ENCODE peak calls at places on chromosomes 13 and 19, in five cellular contexts. One of them, this sample, is unnamed.

GRCh38 chr13:83876546-83876945 is 5.7 kb downstream of the SLITRK1 start:
- DNase-seq in AG09319: no peak
- DNase-seq in osteocyte: no peak
- DNase-seq in epithelial cell of esophagus: no peak
- DNase-seq in AG09309: no peak
- DNase-seq in this sample: no peak

GRCh38 chr19:49210108-49210900 is 52.7 kb downstream of the TRPM4 start:
- DNase-seq in AG09319: no peak
- DNase-seq in osteocyte: no peak
- DNase-seq in epithelial cell of esophagus: peak; percentile 41
- DNase-seq in AG09309: no peak
- DNase-seq in this sample: peak; percentile 35

GRCh38 chr19:53333071-53333465 is 481 bp upstream of the ZNF845 start:
- DNase-seq in AG09319: no peak
- DNase-seq in osteocyte: peak; percentile 84
- DNase-seq in epithelial cell of esophagus: no peak
- DNase-seq in AG09309: no peak
- DNase-seq in this sample: peak; percentile 62

GRCh38 chr13:95457294-95457693 is 95.2 kb upstream of the CLDN10 start:
- DNase-seq in AG09319: no peak
- DNase-seq in osteocyte: no peak
- DNase-seq in epithelial cell of esophagus: no peak
- DNase-seq in AG09309: no peak
- DNase-seq in this sample: no peak

GRCh38 chr19:56270676-56271075 is 1.9 kb upstream of the EDDM13 start:
- DNase-seq in AG09319: no peak
- DNase-seq in osteocyte: no peak
- DNase-seq in epithelial cell of esophagus: peak; percentile 4
- DNase-seq in AG09309: no peak
- DNase-seq in this sample: no peak

GRCh38 chr13:57996717-57997116 is 365.2 kb downstream of the PCDH17 start:
- DNase-seq in AG09319: no peak
- DNase-seq in osteocyte: no peak
- DNase-seq in epithelial cell of esophagus: peak; percentile 30
- DNase-seq in AG09309: no peak
- DNase-seq in this sample: no peak

GRCh38 chr19:40232949-40233810 is 6.7 kb upstream of the CCNP start:
- DNase-seq in AG09319: no peak
- DNase-seq in osteocyte: no peak
- DNase-seq in epithelial cell of esophagus: no peak
- DNase-seq in AG09309: no peak
- DNase-seq in this sample: no peak

GRCh38 chr19:4114181-4114580 is 9.7 kb downstream of the MAP2K2 start:
- DNase-seq in AG09319: no peak
- DNase-seq in osteocyte: no peak
- DNase-seq in epithelial cell of esophagus: no peak
- DNase-seq in AG09309: no peak
- DNase-seq in this sample: no peak

GRCh38 chr19:38975214-38975860 is at the start of gene FBXO17:
- DNase-seq in AG09319: no peak
- DNase-seq in osteocyte: peak; percentile 86
- DNase-seq in epithelial cell of esophagus: peak; percentile 49
- DNase-seq in AG09309: no peak
- DNase-seq in this sample: peak; percentile 47

GRCh38 chr13:77372275-77372674 is 45.4 kb upstream of the MYCBP2 start:
- DNase-seq in AG09319: no peak
- DNase-seq in osteocyte: no peak
- DNase-seq in epithelial cell of esophagus: no peak
- DNase-seq in AG09309: no peak
- DNase-seq in this sample: no peak

GRCh38 chr13:56986121-56986520 is 154.6 kb upstream of the PRR20A start:
- DNase-seq in AG09319: no peak
- DNase-seq in osteocyte: no peak
- DNase-seq in epithelial cell of esophagus: no peak
- DNase-seq in AG09309: no peak
- DNase-seq in this sample: no peak

GRCh38 chr19:33813391-33814101 is 16.9 kb downstream of the KCTD15 start:
- DNase-seq in AG09319: no peak
- DNase-seq in osteocyte: no peak
- DNase-seq in epithelial cell of esophagus: no peak
- DNase-seq in AG09309: no peak
- DNase-seq in this sample: no peak

GRCh38 chr13:77565635-77566034 is 30.1 kb downstream of the SCEL start:
- DNase-seq in AG09319: no peak
- DNase-seq in osteocyte: no peak
- DNase-seq in epithelial cell of esophagus: peak; percentile 61
- DNase-seq in AG09309: no peak
- DNase-seq in this sample: peak; percentile 12

GRCh38 chr19:40305403-40305802 is 20.3 kb upstream of the AKT2 start:
- DNase-seq in AG09319: peak; percentile 69
- DNase-seq in osteocyte: peak; percentile 91
- DNase-seq in epithelial cell of esophagus: peak; percentile 91
- DNase-seq in AG09309: peak; percentile 72
- DNase-seq in this sample: peak; percentile 80

DNA sequence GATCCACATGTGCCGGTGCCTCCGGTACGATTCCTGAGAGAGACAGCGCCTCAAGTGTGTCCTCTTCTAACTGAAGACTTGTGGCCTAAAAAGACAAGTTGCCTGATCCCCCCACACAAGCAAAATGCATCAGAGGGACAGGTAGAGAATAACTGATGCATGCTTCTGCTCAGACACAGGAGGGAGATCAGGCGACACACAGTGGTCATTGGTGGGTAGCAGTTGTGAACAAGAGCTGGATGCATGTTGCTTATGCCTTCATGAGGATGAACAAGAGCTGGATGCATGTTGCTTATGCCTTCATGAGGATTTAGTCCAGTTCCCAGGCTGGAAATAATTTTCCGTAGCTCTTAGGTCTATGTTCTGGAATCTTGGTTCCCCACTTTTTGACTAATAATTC is 505.6 kb downstream of the MYO16 start:
- DNase-seq in AG09319: no peak
- DNase-seq in osteocyte: no peak
- DNase-seq in epithelial cell of esophagus: no peak
- DNase-seq in AG09309: no peak
- DNase-seq in this sample: no peak
- TF ChIP-seq CTCF in AG09319: no peak
- TF ChIP-seq CTCF in osteocyte: peak; percentile 23
- TF ChIP-seq CTCF in epithelial cell of esophagus: peak; percentile 13
- TF ChIP-seq CTCF in AG09309: peak; percentile 21
- TF ChIP-seq CTCF in this sample: no peak

DNA sequence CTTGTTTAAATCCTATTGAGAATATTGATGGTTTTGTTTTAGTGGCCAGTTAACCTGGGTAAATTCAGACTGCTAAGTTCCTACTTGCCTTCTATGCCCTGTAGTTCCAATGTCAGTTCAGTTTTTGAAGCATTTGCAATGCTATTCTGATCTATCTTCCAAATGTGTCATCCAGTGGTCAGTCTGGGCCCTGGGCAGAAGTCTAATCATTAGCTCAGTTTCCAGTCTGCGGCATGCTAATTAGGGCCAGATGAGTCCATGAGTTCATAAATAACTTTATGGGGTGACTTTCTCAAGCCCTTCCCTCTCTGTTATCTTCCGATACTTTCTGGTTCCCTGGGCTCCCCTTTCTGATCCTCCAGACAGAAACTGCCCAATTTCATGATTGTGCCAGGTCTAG is 32.7 kb downstream of the FAM187B start:
- DNase-seq in AG09319: no peak
- DNase-seq in osteocyte: peak; percentile 10
- DNase-seq in epithelial cell of esophagus: no peak
- DNase-seq in AG09309: peak; percentile 34
- DNase-seq in this sample: no peak
- TF ChIP-seq CTCF in AG09319: no peak
- TF ChIP-seq CTCF in osteocyte: no peak
- TF ChIP-seq CTCF in epithelial cell of esophagus: no peak
- TF ChIP-seq CTCF in AG09309: no peak
- TF ChIP-seq CTCF in this sample: no peak

GRCh38 chr13:30307194-30307965 is at the start of gene KATNAL1:
- DNase-seq in AG09319: peak; percentile 25
- DNase-seq in osteocyte: peak; percentile 89
- DNase-seq in epithelial cell of esophagus: peak; percentile 45
- DNase-seq in AG09309: no peak
- DNase-seq in this sample: peak; percentile 62
- TF ChIP-seq CTCF in AG09319: no peak
- TF ChIP-seq CTCF in osteocyte: no peak
- TF ChIP-seq CTCF in epithelial cell of esophagus: no peak
- TF ChIP-seq CTCF in AG09309: no peak
- TF ChIP-seq CTCF in this sample: no peak

DNA sequence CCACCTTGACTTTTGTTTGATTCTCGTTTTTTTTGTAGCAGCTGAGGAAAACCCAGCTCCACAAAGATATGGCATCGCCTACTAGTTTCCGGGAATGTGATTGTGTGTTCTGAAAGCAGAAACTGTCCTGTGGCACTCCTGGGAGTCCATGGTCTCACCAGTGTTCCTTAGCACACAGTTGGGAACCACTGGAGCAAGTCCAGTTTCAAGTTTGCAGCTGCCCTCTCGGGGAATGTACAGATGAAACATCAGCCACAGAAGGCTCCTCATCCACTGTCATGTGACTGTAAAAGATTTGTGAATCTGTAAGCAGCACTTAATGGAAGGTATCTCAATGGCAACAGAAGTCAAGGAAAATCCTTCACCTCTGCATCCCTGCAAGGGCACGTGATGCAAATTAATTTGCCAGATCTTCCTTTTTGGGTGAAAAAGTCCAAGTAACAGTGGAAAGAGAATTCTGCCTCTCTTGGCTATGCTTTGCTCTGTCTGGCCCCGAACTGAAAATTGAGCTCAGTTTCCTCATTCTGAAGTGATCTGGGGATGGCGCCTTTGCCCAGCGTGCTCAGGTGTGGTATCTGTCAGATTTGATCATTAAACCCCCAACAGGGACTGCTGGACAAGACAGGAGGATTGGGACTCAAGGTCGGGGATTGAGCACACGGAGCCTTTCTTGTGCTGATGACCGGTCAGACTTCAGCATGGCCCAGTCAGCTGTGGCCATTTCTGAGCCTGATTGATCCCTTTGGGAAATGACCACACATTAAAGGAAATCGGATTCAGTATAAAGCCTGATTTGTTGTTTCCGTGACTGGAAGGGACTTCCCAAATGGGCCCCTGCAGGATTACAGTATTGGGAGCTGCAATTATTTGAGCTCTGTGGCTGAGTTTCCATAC is 58.8 kb downstream of the ING1 start:
- DNase-seq in AG09319: no peak
- DNase-seq in osteocyte: no peak
- DNase-seq in epithelial cell of esophagus: no peak
- DNase-seq in AG09309: no peak
- DNase-seq in this sample: no peak
- TF ChIP-seq CTCF in AG09319: no peak
- TF ChIP-seq CTCF in osteocyte: no peak
- TF ChIP-seq CTCF in epithelial cell of esophagus: no peak
- TF ChIP-seq CTCF in AG09309: no peak
- TF ChIP-seq CTCF in this sample: no peak

DNA sequence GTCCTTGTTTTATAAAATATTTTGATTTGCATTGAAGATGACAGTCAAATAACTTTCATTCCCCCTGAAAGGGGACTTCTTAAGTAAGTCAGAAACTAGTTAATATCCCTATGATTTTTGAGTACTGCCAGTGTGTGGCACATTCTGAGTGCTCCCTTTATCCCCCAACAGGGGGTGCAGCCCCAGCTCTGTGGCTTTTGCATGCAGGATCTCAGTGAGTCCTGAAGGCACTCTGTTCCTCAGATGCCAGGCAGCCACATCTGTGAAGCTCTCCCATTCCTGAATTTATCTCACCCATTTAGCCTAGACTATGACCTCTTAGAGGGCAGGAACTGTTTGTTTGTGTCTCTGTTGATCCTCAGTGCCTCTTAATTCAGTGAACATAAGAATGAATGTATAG is 123.1 kb downstream of the CDK8 start:
- DNase-seq in AG09319: no peak
- DNase-seq in osteocyte: no peak
- DNase-seq in epithelial cell of esophagus: peak; percentile 25
- DNase-seq in AG09309: no peak
- DNase-seq in this sample: peak; percentile 62
- TF ChIP-seq CTCF in AG09319: peak; percentile 28
- TF ChIP-seq CTCF in osteocyte: peak; percentile 36
- TF ChIP-seq CTCF in epithelial cell of esophagus: peak; percentile 52
- TF ChIP-seq CTCF in AG09309: peak; percentile 42
- TF ChIP-seq CTCF in this sample: peak; percentile 57

GRCh38 chr19:7912697-7913564 is 1.7 kb upstream of the TGFBR3L start:
- DNase-seq in AG09319: no peak
- DNase-seq in osteocyte: no peak
- DNase-seq in epithelial cell of esophagus: no peak
- DNase-seq in AG09309: no peak
- DNase-seq in this sample: no peak

GRCh38 chr19:7912144-7912696 is 2.4 kb upstream of the TGFBR3L start:
- DNase-seq in AG09319: no peak
- DNase-seq in osteocyte: no peak
- DNase-seq in epithelial cell of esophagus: no peak
- DNase-seq in AG09309: no peak
- DNase-seq in this sample: no peak

GRCh38 chr19:7910321-7911161 is 4.1 kb upstream of the TGFBR3L start:
- DNase-seq in AG09319: no peak
- DNase-seq in osteocyte: no peak
- DNase-seq in epithelial cell of esophagus: no peak
- DNase-seq in AG09309: no peak
- DNase-seq in this sample: no peak

GRCh38 chr19:7913652-7914051 is 978 bp upstream of the TGFBR3L start:
- DNase-seq in AG09319: no peak
- DNase-seq in osteocyte: no peak
- DNase-seq in epithelial cell of esophagus: no peak
- DNase-seq in AG09309: no peak
- DNase-seq in this sample: no peak

GRCh38 chr19:7911509-7912143 is 3.0 kb upstream of the TGFBR3L start:
- DNase-seq in AG09319: no peak
- DNase-seq in osteocyte: no peak
- DNase-seq in epithelial cell of esophagus: no peak
- DNase-seq in AG09309: no peak
- DNase-seq in this sample: no peak
- TF ChIP-seq CTCF in AG09319: no peak
- TF ChIP-seq CTCF in osteocyte: no peak
- TF ChIP-seq CTCF in epithelial cell of esophagus: no peak
- TF ChIP-seq CTCF in AG09309: no peak
- TF ChIP-seq CTCF in this sample: no peak

GRCh38 chr19:47540748-47541147 is 25.9 kb upstream of the NAPA start:
- DNase-seq in AG09319: peak; percentile 25
- DNase-seq in osteocyte: no peak
- DNase-seq in epithelial cell of esophagus: peak; percentile 19
- DNase-seq in AG09309: peak; percentile 11
- DNase-seq in this sample: no peak
- TF ChIP-seq CTCF in AG09319: peak; percentile 53
- TF ChIP-seq CTCF in osteocyte: peak; percentile 53
- TF ChIP-seq CTCF in epithelial cell of esophagus: peak; percentile 33
- TF ChIP-seq CTCF in AG09309: peak; percentile 63
- TF ChIP-seq CTCF in this sample: no peak

This sample was measured in endothelial cell.